ENCODE peak calls at places on chromosomes 16 and 17, in six cellular contexts. N, V, P, B, E and H are unnamed samples.

GRCh38 chr16:80788016-80788415 is 16.4 kb downstream of the CDYL2 start:
- DNase-seq in N (no peak), V (no peak), P (no peak), B (peak), E (peak), H (no peak)

GRCh38 chr16:30904114-30904780 is 7.8 kb downstream of the CTF1 start:
- DNase-seq in N (no peak), V (no peak), P (no peak), B (no peak), E (no peak), H (no peak)

GRCh38 chr16:57373117-57373947 is 1.0 kb downstream of the CX3CL1 start:
- DNase-seq in N (no peak), V (no peak), P (no peak), B (no peak), E (no peak), H (no peak)

GRCh38 chr17:39597372-39598046 is 10.2 kb downstream of the NEUROD2 start:
- DNase-seq in N (no peak), V (no peak), P (no peak), B (no peak), E (no peak), H (no peak)

GRCh38 chr17:1894753-1895339 is 65.0 kb downstream of the RPA1 start:
- DNase-seq in N (no peak), V (no peak), P (no peak), B (no peak), E (no peak), H (no peak)

GRCh38 chr16:82758406-82758805 is 131.6 kb downstream of the CDH13 start:
- DNase-seq in N (no peak), V (no peak), P (no peak), B (no peak), E (no peak), H (no peak)

GRCh38 chr16:56743840-56744239 is 13.9 kb downstream of the NUP93 start:
- DNase-seq in N (peak), V (no peak), P (peak), B (peak), E (no peak), H (no peak)

GRCh38 chr17:57868007-57868774 is 18.3 kb upstream of the MRPS23 start:
- DNase-seq in N (peak), V (peak), P (peak), B (peak), E (peak), H (peak)

GRCh38 chr16:85480727-85481101 is 132.4 kb upstream of the GSE1 start:
- DNase-seq in N (no peak), V (no peak), P (no peak), B (no peak), E (no peak), H (no peak)

GRCh38 chr17:73432624-73433190 is 120.9 kb upstream of the CDC42EP4 start:
- DNase-seq in N (no peak), V (no peak), P (no peak), B (no peak), E (no peak), H (no peak)

GRCh38 chr17:40621558-40621957 is 26.1 kb downstream of the SMARCE1 start:
- DNase-seq in N (no peak), V (no peak), P (no peak), B (no peak), E (no peak), H (peak)

GRCh38 chr17:9465216-9465921 is 110.3 kb downstream of the STX8 start:
- DNase-seq in N (no peak), V (no peak), P (no peak), B (peak), E (peak), H (no peak)

GRCh38 chr17:40540448-40540847 is 24.8 kb downstream of the CCR7 start:
- DNase-seq in N (no peak), V (no peak), P (peak), B (no peak), E (no peak), H (no peak)

GRCh38 chr16:2954647-2955381 is 9.3 kb upstream of the KREMEN2 start:
- DNase-seq in N (no peak), V (no peak), P (no peak), B (no peak), E (no peak), H (no peak)

GRCh38 chr17:15350777-15351486 is 9.5 kb upstream of the TEKT3 start:
- DNase-seq in N (no peak), V (no peak), P (peak), B (no peak), E (no peak), H (no peak)

GRCh38 chr17:887842-888214 is 91.7 kb downstream of the NXN start:
- DNase-seq in N (no peak), V (no peak), P (no peak), B (no peak), E (no peak), H (no peak)

GRCh38 chr16:57960310-57960709 is 10.6 kb downstream of the CNGB1 start:
- DNase-seq in N (no peak), V (no peak), P (no peak), B (no peak), E (no peak), H (no peak)

GRCh38 chr16:85377388-85378144 is 235.6 kb upstream of the GSE1 start:
- DNase-seq in N (no peak), V (no peak), P (no peak), B (no peak), E (no peak), H (no peak)

GRCh38 chr17:7351665-7352558 is at the start of gene KCTD11:
- DNase-seq in N (peak), V (peak), P (peak), B (peak), E (peak), H (peak)

GRCh38 chr17:44956998-44957981 is 9.7 kb upstream of the KIF18B start:
- DNase-seq in N (no peak), V (no peak), P (no peak), B (no peak), E (no peak), H (no peak)

GRCh38 chr17:51000835-51001638 is 119.6 kb downstream of the SPAG9 start:
- DNase-seq in N (no peak), V (no peak), P (no peak), B (peak), E (peak), H (peak)

GRCh38 chr17:17387461-17388362 is 84.5 kb downstream of the NT5M start:
- DNase-seq in N (peak), V (peak), P (no peak), B (no peak), E (no peak), H (peak)

GRCh38 chr16:27859020-27859419 is 204.5 kb downstream of the GSG1L start:
- DNase-seq in N (no peak), V (no peak), P (no peak), B (no peak), E (no peak), H (no peak)

GRCh38 chr17:57356722-57357391 is 100.5 kb downstream of the MSI2 start:
- DNase-seq in N (no peak), V (no peak), P (no peak), B (no peak), E (no peak), H (no peak)

GRCh38 chr16:84320511-84320910 is 25.8 kb downstream of the WFDC1 start:
- DNase-seq in N (no peak), V (no peak), P (no peak), B (no peak), E (no peak), H (no peak)
- TF ChIP-seq CTCF in N (no peak), V (no peak), P (no peak), B (no peak), E (no peak), H (no peak)

DNA sequence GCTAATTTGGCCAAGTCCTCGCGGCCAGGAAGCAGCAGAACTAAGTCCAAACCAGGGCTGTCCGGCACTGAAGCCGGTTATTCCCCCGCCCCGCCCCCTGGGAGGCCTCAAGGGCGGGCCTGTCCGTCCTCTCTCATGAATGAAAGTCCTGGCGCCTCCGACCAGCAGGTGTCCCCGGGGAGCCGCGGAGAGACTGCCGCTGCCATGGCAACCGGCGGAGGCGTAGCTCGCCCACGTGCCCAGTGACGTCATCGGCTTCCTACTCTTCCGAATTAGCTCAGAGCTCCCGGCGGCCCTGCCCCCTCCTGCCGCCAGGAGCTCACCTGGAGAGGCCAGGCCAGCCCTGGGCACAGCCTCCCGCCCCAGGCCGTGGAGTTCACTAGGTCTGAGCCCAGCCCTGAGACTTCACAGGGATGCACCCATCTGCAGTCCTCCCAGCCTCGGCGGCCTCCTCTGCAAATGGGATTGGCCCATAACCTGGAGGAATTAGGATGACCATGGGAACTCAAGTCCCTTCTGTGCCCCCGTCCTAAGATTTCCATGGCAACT is 1.3 kb downstream of the SPATA2L start:
- DNase-seq in N (peak), V (peak), P (peak), B (peak), E (peak), H (peak)
- TF ChIP-seq CTCF in N (peak), V (peak), P (peak), B (peak), E (peak), H (peak)

GRCh38 chr17:63986842-63987615 is 11.1 kb upstream of the PRR29 start:
- DNase-seq in N (peak), V (peak), P (no peak), B (no peak), E (no peak), H (no peak)

GRCh38 chr17:63983326-63983725 is 10.6 kb upstream of the SCN4A start:
- DNase-seq in N (peak), V (no peak), P (no peak), B (no peak), E (no peak), H (no peak)

GRCh38 chr17:63984206-63984605 is 11.5 kb upstream of the SCN4A start:
- DNase-seq in N (no peak), V (no peak), P (no peak), B (peak), E (peak), H (no peak)

GRCh38 chr17:63985387-63986140 is 12.6 kb upstream of the PRR29 start:
- DNase-seq in N (no peak), V (no peak), P (no peak), B (no peak), E (no peak), H (no peak)

DNA sequence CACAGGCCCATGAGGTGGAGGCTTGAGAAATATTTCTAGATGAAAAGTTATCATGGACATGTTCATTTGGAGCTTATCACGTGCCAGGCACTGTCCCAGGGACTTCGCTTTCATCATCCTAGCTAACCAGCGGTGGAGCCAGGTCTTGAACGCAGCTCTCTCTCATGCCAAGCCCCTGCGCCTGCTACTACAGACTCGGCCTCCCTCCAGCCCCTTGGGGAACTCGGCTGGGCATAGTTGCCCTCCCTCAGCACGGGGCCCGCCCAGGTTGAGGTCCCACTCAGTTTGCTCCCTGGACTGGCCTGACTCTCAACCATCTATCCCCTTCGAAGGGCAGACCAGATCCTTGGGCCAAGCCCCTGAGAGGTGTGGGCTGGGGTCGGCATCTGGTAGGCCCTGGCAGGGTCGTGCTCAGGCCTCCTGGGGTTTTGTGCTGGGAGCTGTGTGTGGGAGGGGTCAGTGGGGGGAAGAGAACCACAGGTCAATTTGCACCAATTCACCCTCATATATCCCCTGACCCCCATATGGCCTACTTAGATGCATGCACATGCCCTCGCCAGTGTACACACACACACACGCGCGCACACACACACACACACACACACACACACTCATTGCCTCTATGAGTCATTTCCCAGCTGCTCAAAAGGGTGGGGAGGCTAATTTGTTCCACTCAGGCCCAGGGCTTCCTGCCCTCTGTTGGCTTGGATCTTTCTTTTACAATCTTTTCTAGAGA is 12.1 kb upstream of the SCN4A start:
- DNase-seq in N (no peak), V (no peak), P (no peak), B (peak), E (peak), H (peak)
- TF ChIP-seq CTCF in N (no peak), V (no peak), P (no peak), B (no peak), E (no peak), H (no peak)

DNA sequence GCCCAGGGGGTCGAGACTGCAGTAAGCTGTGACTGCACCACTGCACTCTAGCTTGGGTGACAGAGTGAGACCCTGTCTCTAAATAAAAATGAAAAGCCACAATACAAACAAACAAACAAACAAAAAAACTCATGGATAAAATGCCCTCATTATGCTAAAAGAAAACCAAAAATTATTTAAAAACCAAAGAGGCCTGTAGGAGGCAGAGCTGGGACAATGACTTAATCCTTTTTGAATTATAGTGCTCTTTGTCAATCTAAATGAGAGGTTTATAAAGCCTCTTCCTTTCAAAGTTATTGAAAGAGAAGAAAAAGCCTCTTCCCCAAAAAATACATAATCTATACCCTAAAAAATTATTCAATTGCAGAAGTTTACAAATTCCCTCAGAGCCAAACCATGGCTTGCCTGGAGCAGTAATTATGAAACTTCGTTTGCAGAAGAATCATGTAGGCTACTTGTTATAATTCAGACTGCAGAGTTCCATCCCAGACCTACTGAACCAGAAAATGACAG is 18.5 kb downstream of the CRLF3 start:
- DNase-seq in N (no peak), V (no peak), P (no peak), B (no peak), E (no peak), H (no peak)
- TF ChIP-seq CTCF in N (no peak), V (no peak), P (no peak), B (peak), E (no peak), H (peak)

DNA sequence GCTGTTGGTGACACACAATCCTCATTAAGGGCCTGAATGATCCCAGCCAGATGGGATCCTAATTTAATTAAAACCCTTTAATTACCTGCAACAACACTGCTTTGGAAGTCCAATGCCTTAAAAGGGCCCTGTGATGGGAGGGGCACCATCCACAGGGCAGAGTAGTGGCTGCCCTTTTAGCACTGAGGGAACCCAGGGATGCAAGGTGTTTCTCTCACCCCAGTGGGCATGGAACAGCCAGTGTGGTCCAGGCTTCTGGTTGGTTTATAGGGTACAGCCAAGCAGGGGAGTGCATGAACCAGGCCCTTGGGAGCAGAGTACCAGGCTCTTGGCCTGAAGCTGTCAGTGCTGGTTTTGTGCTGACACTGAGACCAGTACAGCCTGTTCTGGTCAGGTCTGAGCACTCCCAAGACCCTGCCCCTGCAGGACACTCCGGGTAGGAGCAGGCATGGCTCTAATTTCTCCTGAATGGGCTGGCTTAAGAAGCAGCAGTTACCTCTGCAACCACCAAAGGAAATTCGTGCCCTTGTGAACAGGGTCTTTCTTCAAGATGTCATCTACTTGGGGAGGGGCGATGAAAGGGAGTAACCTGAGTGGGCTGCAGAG is 9.9 kb downstream of the NXPH3 start:
- DNase-seq in N (no peak), V (no peak), P (no peak), B (no peak), E (no peak), H (peak)
- TF ChIP-seq CTCF in N (no peak), V (no peak), P (no peak), B (peak), E (peak), H (peak)

DNA sequence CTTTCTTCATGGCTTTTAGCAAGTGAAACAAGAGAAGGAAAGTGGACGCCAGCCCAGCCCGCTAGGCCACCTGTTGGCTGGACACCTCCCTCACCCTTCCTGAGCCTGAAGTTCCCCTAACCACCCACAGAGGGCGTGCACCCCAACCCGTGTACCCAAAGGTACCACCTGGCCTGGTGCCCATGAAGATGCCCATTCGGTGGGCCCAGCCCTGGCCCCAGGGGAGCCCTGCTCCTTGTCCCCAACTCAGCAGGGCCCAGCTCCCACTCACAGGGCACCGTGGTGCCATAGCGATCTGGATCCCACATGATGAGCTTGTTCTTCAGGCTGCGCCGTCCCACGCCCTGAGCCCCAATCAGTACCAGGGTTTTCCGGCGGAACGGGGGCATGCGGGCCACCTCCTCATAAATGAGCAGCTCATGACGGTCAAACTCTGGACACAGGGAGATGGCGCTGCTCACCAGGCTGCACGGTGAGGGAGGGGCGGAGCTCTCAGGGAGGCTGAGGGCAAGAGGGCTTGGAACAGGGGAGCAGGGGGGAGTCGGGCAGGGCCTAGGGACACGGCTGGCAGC is 26.8 kb downstream of the MPP2 start:
- DNase-seq in N (no peak), V (peak), P (no peak), B (peak), E (no peak), H (peak)
- TF ChIP-seq CTCF in N (peak), V (peak), P (no peak), B (peak), E (peak), H (peak)

DNA sequence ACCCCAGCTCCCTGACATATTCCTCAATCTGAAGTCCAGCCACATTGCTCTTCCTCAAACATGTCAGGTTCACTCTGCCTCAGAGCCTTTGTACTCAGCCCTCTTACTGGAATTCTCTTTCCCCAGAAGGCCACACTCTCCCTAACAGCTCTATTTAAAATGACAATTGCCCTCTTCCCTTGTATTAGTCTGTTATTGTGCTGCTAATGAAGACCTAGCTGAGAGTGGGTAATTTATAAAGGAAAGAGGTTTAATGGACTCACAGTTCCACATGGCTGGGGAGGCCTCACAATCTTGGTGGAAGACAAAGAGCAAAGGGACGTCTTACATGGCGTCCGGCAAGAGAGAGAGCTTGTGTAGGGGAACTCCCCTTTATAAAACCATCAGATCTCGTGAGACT is 46.0 kb downstream of the HS3ST2 start:
- DNase-seq in N (no peak), V (no peak), P (no peak), B (no peak), E (no peak), H (no peak)
- TF ChIP-seq CTCF in N (no peak), V (no peak), P (no peak), B (no peak), E (no peak), H (no peak)